ENCODE peak calls at places on chromosomes 13 and 19, in ten cellular contexts. One of them, this sample, is unnamed.

GRCh38 chr13:33125821-33126570 is 109.8 kb downstream of the KL start:
- DNase-seq in epithelial cell of esophagus: peak
- DNase-seq in lower leg skin: peak
- DNase-seq in CD4-positive, alpha-beta memory T cell: no peak
- DNase-seq in neural progenitor cell: peak
- DNase-seq in A673: peak
- DNase-seq in lower lobe of right lung: no peak
- DNase-seq in AG04449: peak
- DNase-seq in AG04450: peak
- DNase-seq in naive thymus-derived CD4-positive, alpha-beta T cell: no peak
- DNase-seq in this sample: peak

GRCh38 chr13:77533875-77534788 is 1.4 kb upstream of the SCEL start:
- DNase-seq in neural progenitor cell: no peak
- DNase-seq in epithelial cell of esophagus: peak
- DNase-seq in AG04449: no peak
- DNase-seq in naive thymus-derived CD4-positive, alpha-beta T cell: no peak
- DNase-seq in A673: peak
- DNase-seq in lower lobe of right lung: no peak
- DNase-seq in AG04450: no peak
- DNase-seq in CD4-positive, alpha-beta memory T cell: no peak
- DNase-seq in lower leg skin: no peak
- DNase-seq in this sample: no peak

GRCh38 chr19:17455711-17456123 is 5.0 kb downstream of the NXNL1 start:
- DNase-seq in CD4-positive, alpha-beta memory T cell: no peak
- DNase-seq in neural progenitor cell: peak
- DNase-seq in AG04449: no peak
- DNase-seq in AG04450: no peak
- DNase-seq in epithelial cell of esophagus: no peak
- DNase-seq in lower leg skin: no peak
- DNase-seq in A673: no peak
- DNase-seq in naive thymus-derived CD4-positive, alpha-beta T cell: no peak
- DNase-seq in lower lobe of right lung: no peak
- DNase-seq in this sample: no peak

GRCh38 chr13:27551563-27551962 is 68.8 kb downstream of the LNX2 start:
- DNase-seq in CD4-positive, alpha-beta memory T cell: no peak
- DNase-seq in lower leg skin: no peak
- DNase-seq in AG04450: no peak
- DNase-seq in lower lobe of right lung: no peak
- DNase-seq in epithelial cell of esophagus: no peak
- DNase-seq in neural progenitor cell: no peak
- DNase-seq in AG04449: no peak
- DNase-seq in naive thymus-derived CD4-positive, alpha-beta T cell: no peak
- DNase-seq in A673: no peak
- DNase-seq in this sample: no peak

GRCh38 chr13:92896842-92897241 is 329.8 kb upstream of the GPC6 start:
- DNase-seq in CD4-positive, alpha-beta memory T cell: no peak
- DNase-seq in naive thymus-derived CD4-positive, alpha-beta T cell: no peak
- DNase-seq in neural progenitor cell: peak
- DNase-seq in epithelial cell of esophagus: peak
- DNase-seq in A673: peak
- DNase-seq in AG04449: no peak
- DNase-seq in lower lobe of right lung: no peak
- DNase-seq in AG04450: no peak
- DNase-seq in lower leg skin: no peak
- DNase-seq in this sample: no peak

GRCh38 chr13:98896083-98896867 is 81.6 kb downstream of the DOCK9 start:
- DNase-seq in neural progenitor cell: no peak
- DNase-seq in A673: no peak
- DNase-seq in AG04450: no peak
- DNase-seq in AG04449: no peak
- DNase-seq in lower lobe of right lung: no peak
- DNase-seq in epithelial cell of esophagus: no peak
- DNase-seq in lower leg skin: no peak
- DNase-seq in CD4-positive, alpha-beta memory T cell: no peak
- DNase-seq in naive thymus-derived CD4-positive, alpha-beta T cell: no peak
- DNase-seq in this sample: no peak

GRCh38 chr19:32852216-32852615 is 17.4 kb downstream of the SLC7A9 start:
- DNase-seq in lower leg skin: no peak
- DNase-seq in neural progenitor cell: no peak
- DNase-seq in AG04449: no peak
- DNase-seq in lower lobe of right lung: no peak
- DNase-seq in AG04450: no peak
- DNase-seq in A673: no peak
- DNase-seq in epithelial cell of esophagus: no peak
- DNase-seq in naive thymus-derived CD4-positive, alpha-beta T cell: no peak
- DNase-seq in CD4-positive, alpha-beta memory T cell: no peak
- DNase-seq in this sample: no peak

GRCh38 chr13:106449096-106449495 is 86.4 kb downstream of the EFNB2 start:
- DNase-seq in AG04450: no peak
- DNase-seq in CD4-positive, alpha-beta memory T cell: no peak
- DNase-seq in A673: no peak
- DNase-seq in AG04449: no peak
- DNase-seq in epithelial cell of esophagus: no peak
- DNase-seq in naive thymus-derived CD4-positive, alpha-beta T cell: no peak
- DNase-seq in lower leg skin: no peak
- DNase-seq in lower lobe of right lung: no peak
- DNase-seq in neural progenitor cell: no peak
- DNase-seq in this sample: no peak

GRCh38 chr13:30371649-30372265 is 50.5 kb upstream of the UBE2L5 start:
- DNase-seq in CD4-positive, alpha-beta memory T cell: peak
- DNase-seq in A673: no peak
- DNase-seq in neural progenitor cell: no peak
- DNase-seq in epithelial cell of esophagus: peak
- DNase-seq in AG04450: no peak
- DNase-seq in lower leg skin: no peak
- DNase-seq in lower lobe of right lung: no peak
- DNase-seq in AG04449: peak
- DNase-seq in naive thymus-derived CD4-positive, alpha-beta T cell: peak
- DNase-seq in this sample: no peak

GRCh38 chr13:30376426-30377311 is 45.6 kb upstream of the UBE2L5 start:
- DNase-seq in CD4-positive, alpha-beta memory T cell: peak
- DNase-seq in AG04449: no peak
- DNase-seq in naive thymus-derived CD4-positive, alpha-beta T cell: peak
- DNase-seq in AG04450: no peak
- DNase-seq in epithelial cell of esophagus: peak
- DNase-seq in lower lobe of right lung: no peak
- DNase-seq in lower leg skin: no peak
- DNase-seq in neural progenitor cell: no peak
- DNase-seq in A673: no peak
- DNase-seq in this sample: no peak

GRCh38 chr13:30377312-30377685 is 45.0 kb upstream of the UBE2L5 start:
- DNase-seq in lower lobe of right lung: no peak
- DNase-seq in AG04449: no peak
- DNase-seq in lower leg skin: no peak
- DNase-seq in CD4-positive, alpha-beta memory T cell: no peak
- DNase-seq in neural progenitor cell: no peak
- DNase-seq in epithelial cell of esophagus: no peak
- DNase-seq in naive thymus-derived CD4-positive, alpha-beta T cell: no peak
- DNase-seq in A673: no peak
- DNase-seq in AG04450: no peak
- DNase-seq in this sample: no peak

GRCh38 chr13:30373727-30374126 is 48.6 kb upstream of the UBE2L5 start:
- DNase-seq in CD4-positive, alpha-beta memory T cell: peak
- DNase-seq in AG04449: no peak
- DNase-seq in lower lobe of right lung: peak
- DNase-seq in naive thymus-derived CD4-positive, alpha-beta T cell: no peak
- DNase-seq in neural progenitor cell: no peak
- DNase-seq in AG04450: no peak
- DNase-seq in lower leg skin: no peak
- DNase-seq in epithelial cell of esophagus: no peak
- DNase-seq in A673: no peak
- DNase-seq in this sample: no peak

GRCh38 chr13:30375436-30375835 is 46.9 kb upstream of the UBE2L5 start:
- DNase-seq in lower leg skin: no peak
- DNase-seq in naive thymus-derived CD4-positive, alpha-beta T cell: no peak
- DNase-seq in CD4-positive, alpha-beta memory T cell: no peak
- DNase-seq in AG04449: no peak
- DNase-seq in lower lobe of right lung: no peak
- DNase-seq in AG04450: no peak
- DNase-seq in epithelial cell of esophagus: no peak
- DNase-seq in neural progenitor cell: no peak
- DNase-seq in A673: no peak
- DNase-seq in this sample: no peak
- H3K4me3 ChIP-seq in lower leg skin: no peak
- H3K4me3 ChIP-seq in naive thymus-derived CD4-positive, alpha-beta T cell: peak
- H3K4me3 ChIP-seq in CD4-positive, alpha-beta memory T cell: peak
- H3K4me3 ChIP-seq in AG04449: no peak
- H3K4me3 ChIP-seq in lower lobe of right lung: no peak
- H3K4me3 ChIP-seq in AG04450: no peak
- H3K4me3 ChIP-seq in epithelial cell of esophagus: no peak
- H3K4me3 ChIP-seq in neural progenitor cell: no peak
- H3K4me3 ChIP-seq in A673: no peak
- H3K4me3 ChIP-seq in this sample: no peak

DNA sequence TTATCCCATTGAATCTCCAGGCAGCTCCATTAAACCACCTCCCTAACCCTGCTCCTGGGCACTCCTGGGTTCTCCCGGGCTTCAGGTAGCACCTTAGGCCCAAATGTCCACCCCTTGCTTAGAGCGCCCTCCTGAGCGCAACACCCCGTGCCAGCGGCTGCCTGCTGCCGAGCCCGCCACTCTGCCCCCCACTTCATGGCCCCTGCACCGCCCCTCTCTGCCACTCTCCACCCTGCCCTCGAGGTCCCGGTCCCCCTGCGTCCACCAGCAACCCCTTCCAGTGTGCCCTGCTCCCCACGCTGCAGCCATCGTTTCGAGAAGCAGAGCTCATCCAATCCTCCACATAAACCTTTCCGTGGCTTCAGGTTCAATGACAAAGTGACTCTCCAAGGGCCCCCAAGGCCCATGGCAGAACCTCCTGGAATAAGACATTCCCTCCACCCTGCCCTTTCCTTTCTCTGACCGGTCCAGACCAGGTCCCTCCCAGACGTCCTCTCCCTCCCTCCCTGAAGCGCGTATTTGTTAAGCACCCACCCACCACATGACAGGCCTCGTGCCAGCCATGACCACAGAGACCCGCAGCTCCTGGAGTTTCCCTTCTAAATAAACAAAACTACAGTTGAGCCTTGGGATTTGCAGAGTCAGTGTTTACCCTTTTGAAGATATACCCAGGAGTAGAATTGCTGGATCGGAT is 66.6 kb downstream of the ARHGEF18 start:
- DNase-seq in AG04449: no peak
- DNase-seq in CD4-positive, alpha-beta memory T cell: no peak
- DNase-seq in neural progenitor cell: no peak
- DNase-seq in AG04450: peak
- DNase-seq in A673: no peak
- DNase-seq in epithelial cell of esophagus: peak
- DNase-seq in lower leg skin: no peak
- DNase-seq in naive thymus-derived CD4-positive, alpha-beta T cell: no peak
- DNase-seq in lower lobe of right lung: peak
- DNase-seq in this sample: no peak
- H3K4me3 ChIP-seq in AG04449: no peak
- H3K4me3 ChIP-seq in CD4-positive, alpha-beta memory T cell: no peak
- H3K4me3 ChIP-seq in neural progenitor cell: no peak
- H3K4me3 ChIP-seq in AG04450: no peak
- H3K4me3 ChIP-seq in A673: no peak
- H3K4me3 ChIP-seq in epithelial cell of esophagus: no peak
- H3K4me3 ChIP-seq in lower leg skin: no peak
- H3K4me3 ChIP-seq in naive thymus-derived CD4-positive, alpha-beta T cell: no peak
- H3K4me3 ChIP-seq in lower lobe of right lung: no peak
- H3K4me3 ChIP-seq in this sample: no peak

GRCh38 chr13:59863621-59864020 is 300.1 kb downstream of the DIAPH3 start:
- DNase-seq in AG04450: no peak
- DNase-seq in A673: no peak
- DNase-seq in lower lobe of right lung: no peak
- DNase-seq in AG04449: no peak
- DNase-seq in epithelial cell of esophagus: peak
- DNase-seq in naive thymus-derived CD4-positive, alpha-beta T cell: no peak
- DNase-seq in neural progenitor cell: no peak
- DNase-seq in lower leg skin: no peak
- DNase-seq in CD4-positive, alpha-beta memory T cell: no peak
- DNase-seq in this sample: no peak

GRCh38 chr13:59861676-59862075 is 302.1 kb downstream of the DIAPH3 start:
- DNase-seq in CD4-positive, alpha-beta memory T cell: no peak
- DNase-seq in A673: peak
- DNase-seq in lower leg skin: no peak
- DNase-seq in AG04450: no peak
- DNase-seq in epithelial cell of esophagus: no peak
- DNase-seq in naive thymus-derived CD4-positive, alpha-beta T cell: no peak
- DNase-seq in AG04449: no peak
- DNase-seq in lower lobe of right lung: no peak
- DNase-seq in neural progenitor cell: no peak
- DNase-seq in this sample: no peak

GRCh38 chr13:59867867-59868266 is 295.9 kb downstream of the DIAPH3 start:
- DNase-seq in A673: no peak
- DNase-seq in neural progenitor cell: no peak
- DNase-seq in lower leg skin: no peak
- DNase-seq in AG04450: no peak
- DNase-seq in naive thymus-derived CD4-positive, alpha-beta T cell: no peak
- DNase-seq in AG04449: no peak
- DNase-seq in CD4-positive, alpha-beta memory T cell: no peak
- DNase-seq in lower lobe of right lung: no peak
- DNase-seq in epithelial cell of esophagus: no peak
- DNase-seq in this sample: no peak

DNA sequence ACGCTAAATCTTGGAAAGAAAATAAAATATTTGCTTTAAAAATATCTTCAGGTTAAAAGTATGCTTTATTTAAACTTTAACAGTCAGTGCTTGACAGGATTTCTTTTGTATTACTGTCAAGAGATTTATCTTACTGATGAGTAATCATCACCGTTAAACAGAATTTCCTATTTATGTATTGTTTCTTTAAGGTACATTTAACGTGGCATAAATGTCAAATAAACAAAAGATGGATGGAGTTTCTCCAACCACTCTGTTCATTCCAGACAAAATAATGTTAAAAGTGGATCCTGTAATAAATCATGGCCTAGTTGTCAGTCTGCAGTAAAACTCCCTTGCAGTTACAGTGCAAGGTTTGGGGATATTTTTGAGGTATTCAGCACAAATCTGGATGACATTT is 298.3 kb downstream of the DIAPH3 start:
- DNase-seq in CD4-positive, alpha-beta memory T cell: no peak
- DNase-seq in AG04449: no peak
- DNase-seq in A673: peak
- DNase-seq in epithelial cell of esophagus: no peak
- DNase-seq in lower lobe of right lung: no peak
- DNase-seq in lower leg skin: no peak
- DNase-seq in naive thymus-derived CD4-positive, alpha-beta T cell: no peak
- DNase-seq in neural progenitor cell: no peak
- DNase-seq in AG04450: no peak
- DNase-seq in this sample: no peak
- H3K4me3 ChIP-seq in CD4-positive, alpha-beta memory T cell: no peak
- H3K4me3 ChIP-seq in AG04449: no peak
- H3K4me3 ChIP-seq in A673: no peak
- H3K4me3 ChIP-seq in epithelial cell of esophagus: no peak
- H3K4me3 ChIP-seq in lower lobe of right lung: no peak
- H3K4me3 ChIP-seq in lower leg skin: no peak
- H3K4me3 ChIP-seq in naive thymus-derived CD4-positive, alpha-beta T cell: no peak
- H3K4me3 ChIP-seq in neural progenitor cell: no peak
- H3K4me3 ChIP-seq in AG04450: no peak
- H3K4me3 ChIP-seq in this sample: no peak

DNA sequence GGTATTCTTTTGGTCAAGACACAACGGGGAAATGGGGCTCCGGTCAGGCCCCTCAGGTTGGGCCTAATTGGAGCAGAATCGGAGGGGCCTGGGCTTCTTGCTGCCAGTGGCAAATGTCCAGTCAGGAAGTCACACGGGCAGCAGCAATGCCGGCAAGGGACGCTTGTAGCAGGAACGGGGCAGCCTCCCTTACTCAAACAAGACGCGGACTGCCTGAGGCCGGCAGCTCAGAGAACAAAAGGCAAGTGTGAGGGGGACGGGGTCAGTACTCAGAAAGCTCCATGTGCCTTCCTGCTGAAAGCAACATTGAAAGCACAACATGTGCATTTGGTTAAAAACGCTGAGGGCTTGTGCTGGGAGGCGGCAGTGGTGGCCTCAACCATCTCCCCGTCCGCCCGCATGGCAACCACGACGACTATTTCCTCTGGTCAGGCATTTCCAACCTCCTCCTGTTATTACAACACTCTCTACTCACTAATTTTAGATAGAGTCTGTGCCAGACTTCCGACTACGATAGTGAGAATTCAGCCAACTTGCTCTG is 20.5 kb upstream of the RASA3 start:
- DNase-seq in lower lobe of right lung: no peak
- DNase-seq in CD4-positive, alpha-beta memory T cell: no peak
- DNase-seq in naive thymus-derived CD4-positive, alpha-beta T cell: no peak
- DNase-seq in lower leg skin: no peak
- DNase-seq in AG04449: no peak
- DNase-seq in A673: no peak
- DNase-seq in neural progenitor cell: peak
- DNase-seq in AG04450: no peak
- DNase-seq in epithelial cell of esophagus: no peak
- DNase-seq in this sample: no peak
- H3K4me3 ChIP-seq in lower lobe of right lung: no peak
- H3K4me3 ChIP-seq in CD4-positive, alpha-beta memory T cell: no peak
- H3K4me3 ChIP-seq in naive thymus-derived CD4-positive, alpha-beta T cell: no peak
- H3K4me3 ChIP-seq in lower leg skin: no peak
- H3K4me3 ChIP-seq in AG04449: no peak
- H3K4me3 ChIP-seq in A673: no peak
- H3K4me3 ChIP-seq in neural progenitor cell: no peak
- H3K4me3 ChIP-seq in AG04450: no peak
- H3K4me3 ChIP-seq in epithelial cell of esophagus: no peak
- H3K4me3 ChIP-seq in this sample: peak